ENCODE peak calls at places on chromosomes 5 and 9, in eight cellular contexts. Y is hepatocyte; Z is nephron progenitor cell; S is pons; P is GM10248; I is stimulated activated CD8-positive, alpha-beta memory T cell treated with anti-CD3 and anti-CD28 coated beads, Interleukin-7, amount 100 ng/mL, for 4 hours; B is EH; N is transverse colon. K is an unnamed sample.

GRCh38 chr5:178116406-178116885 is 3.1 kb downstream of the N4BP3 start:
- DNase-seq in B (no peak), I (peak), Y (no peak), N (peak), S (no peak), P (peak), Z (no peak), K (no peak)

GRCh38 chr5:54090495-54091084 is 219.8 kb downstream of the ARL15 start:
- DNase-seq in B (peak), Z (no peak), P (no peak), Y (no peak), S (no peak), I (no peak), N (no peak), K (no peak)

GRCh38 chr5:121038438-121038837 is 574.3 kb downstream of the PRR16 start:
- DNase-seq in Y (no peak), P (no peak), B (no peak), Z (no peak), N (no peak), S (no peak), I (no peak), K (no peak)

GRCh38 chr5:180670586-180671359 is 21.4 kb upstream of the FLT4 start:
- DNase-seq in Z (peak), Y (peak), P (peak), I (peak), N (peak), B (peak), S (peak), K (peak)

GRCh38 chr9:84997472-84997871 is 327.9 kb downstream of the NTRK2 start:
- DNase-seq in I (no peak), N (no peak), Y (no peak), B (no peak), S (no peak), P (no peak), Z (no peak), K (no peak)

GRCh38 chr5:82346376-82347212 is 68.4 kb upstream of the RPS23 start:
- DNase-seq in Y (no peak), I (no peak), P (no peak), Z (peak), B (no peak), S (no peak), N (no peak), K (no peak)

GRCh38 chr5:6302684-6303083 is 75.7 kb downstream of the MED10 start:
- DNase-seq in S (no peak), P (no peak), Z (peak), B (no peak), Y (peak), I (no peak), N (no peak), K (no peak)

GRCh38 chr9:116310212-116310611 is 156.6 kb downstream of the PAPPA start:
- DNase-seq in I (no peak), S (no peak), P (no peak), N (no peak), Z (no peak), B (no peak), Y (no peak), K (no peak)

GRCh38 chr9:98742325-98743280 is 33.9 kb upstream of the GABBR2 start:
- DNase-seq in N (no peak), Z (no peak), P (no peak), S (no peak), I (no peak), Y (no peak), B (peak), K (no peak)

GRCh38 chr5:14591548-14591947 is 10.0 kb downstream of the OTULINL start:
- DNase-seq in I (no peak), S (no peak), Y (peak), N (no peak), B (peak), Z (no peak), P (no peak), K (no peak)

GRCh38 chr9:6703898-6704639 is 53.7 kb upstream of the KDM4C start:
- DNase-seq in I (peak), Z (peak), Y (peak), S (no peak), B (peak), N (peak), P (peak), K (no peak)

GRCh38 chr5:76615759-76616158 is 7.4 kb downstream of the F2RL2 start:
- DNase-seq in S (no peak), Z (no peak), Y (no peak), N (no peak), P (no peak), I (no peak), B (peak), K (no peak)

GRCh38 chr9:96214639-96215038 is 87.3 kb downstream of the HSD17B3 start:
- DNase-seq in Z (peak), Y (no peak), S (no peak), P (no peak), N (no peak), I (no peak), B (no peak), K (no peak)

GRCh38 chr9:116574027-116574679 is 113.0 kb upstream of the TRIM32 start:
- DNase-seq in Z (no peak), B (no peak), N (peak), S (no peak), I (no peak), Y (peak), P (no peak), K (no peak)

GRCh38 chr9:98555851-98556465 is 152.8 kb downstream of the GABBR2 start:
- DNase-seq in N (no peak), P (no peak), I (no peak), S (no peak), B (no peak), Y (no peak), Z (no peak), K (no peak)

GRCh38 chr9:92954078-92954861 is 6.9 kb downstream of the FGD3 start:
- DNase-seq in P (no peak), S (no peak), Z (no peak), I (peak), B (peak), Y (no peak), N (peak), K (no peak)

GRCh38 chr5:14161825-14162556 is 18.8 kb downstream of the TRIO start:
- DNase-seq in Y (no peak), Z (no peak), I (no peak), P (no peak), N (no peak), S (no peak), B (no peak), K (no peak)

GRCh38 chr5:149730620-149731331 is 666 bp downstream of the PPARGC1B start:
- DNase-seq in Z (peak), I (peak), Y (peak), P (peak), S (no peak), B (peak), N (peak), K (no peak)

GRCh38 chr9:15121591-15121990 is 185.4 kb downstream of the TTC39B start:
- DNase-seq in I (no peak), P (no peak), Y (no peak), N (no peak), Z (no peak), S (no peak), B (no peak), K (no peak)

GRCh38 chr5:147544556-147544955 is 34.7 kb upstream of the DPYSL3 start:
- DNase-seq in P (no peak), N (no peak), B (no peak), Y (no peak), I (no peak), S (no peak), Z (no peak), K (no peak)

GRCh38 chr5:64947031-64947430 is 178.3 kb downstream of the CWC27 start:
- DNase-seq in Y (peak), S (no peak), Z (no peak), P (no peak), I (no peak), N (no peak), B (peak), K (no peak)

GRCh38 chr5:55897905-55898304 is 46.7 kb downstream of the IL31RA start:
- DNase-seq in S (no peak), Y (no peak), P (no peak), I (no peak), B (peak), Z (no peak), N (no peak), K (no peak)

GRCh38 chr9:24090566-24090965 is 264.5 kb upstream of the ELAVL2 start:
- DNase-seq in B (no peak), Y (no peak), I (no peak), P (no peak), S (no peak), N (no peak), Z (no peak), K (no peak)

GRCh38 chr5:130350131-130350530 is 445.9 kb downstream of the CHSY3 start:
- DNase-seq in I (no peak), Y (no peak), Z (no peak), B (no peak), P (no peak), S (no peak), N (no peak), K (no peak)

GRCh38 chr5:152246401-152246800 is 158.7 kb downstream of the NMUR2 start:
- DNase-seq in S (no peak), N (no peak), Z (peak), I (no peak), B (peak), Y (peak), P (no peak), K (no peak)

GRCh38 chr5:75412111-75412990 is 75.3 kb downstream of the HMGCR start:
- DNase-seq in N (no peak), P (no peak), Y (peak), B (peak), I (no peak), Z (no peak), S (no peak), K (no peak)

GRCh38 chr9:104346645-104347175 is 157.4 kb upstream of the OR13F1 start:
- DNase-seq in N (no peak), S (no peak), Y (no peak), P (no peak), I (no peak), Z (no peak), B (no peak), K (no peak)

GRCh38 chr9:133767625-133768024 is 29.5 kb upstream of the SARDH start:
- DNase-seq in N (no peak), B (no peak), P (no peak), Z (no peak), I (no peak), Y (no peak), S (no peak), K (no peak)

GRCh38 chr9:124180557-124180956 is 77.2 kb upstream of the NEK6 start:
- DNase-seq in N (peak), S (peak), B (peak), Y (peak), Z (no peak), P (no peak), I (no peak), K (no peak)

K was measured in NCI-H2227 treated with DMSO at 0.1 percent for 48 hours.